ENCODE peak calls at places on chromosomes 11 and 22, in six cellular contexts. P is omental fat pad, K is neural crest cell, X is AG10803, V is colonic mucosa, R is astrocyte of the cerebellum. B is an unnamed sample.

GRCh38 chr11:115498354-115498753 is 5.9 kb downstream of the CADM1 start:
- DNase-seq in P (no peak), K (no peak), X (no peak), V (no peak), R (no peak), B (no peak)

GRCh38 chr11:111604392-111605009 is 2.3 kb downstream of the SIK2 start:
- DNase-seq in P (no peak), K (no peak), X (peak; percentile 39), V (no peak), R (peak; percentile 42), B (no peak)

GRCh38 chr22:31345331-31346254 is 553 bp downstream of the PATZ1 start:
- DNase-seq in P (peak; percentile 44), K (peak; percentile 80), X (peak; percentile 78), V (peak; percentile 84), R (peak; percentile 68), B (no peak)

GRCh38 chr11:105609341-105609781 is 512 bp upstream of the GRIA4 start:
- DNase-seq in P (no peak), K (peak; percentile 16), X (no peak), V (peak; percentile 21), R (peak; percentile 20), B (no peak)

GRCh38 chr22:28245579-28246224 is 326.6 kb upstream of the PITPNB start:
- DNase-seq in P (no peak), K (no peak), X (no peak), V (no peak), R (no peak), B (no peak)

GRCh38 chr11:61927501-61927900 is 10.1 kb upstream of the RAB3IL1 start:
- DNase-seq in P (no peak), K (no peak), X (no peak), V (no peak), R (no peak), B (no peak)

GRCh38 chr11:1368966-1369365 is 20.8 kb upstream of the BRSK2 start:
- DNase-seq in P (no peak), K (no peak), X (no peak), V (no peak), R (no peak), B (no peak)

GRCh38 chr22:24409707-24410106 is 17.7 kb upstream of the ADORA2A start:
- DNase-seq in P (no peak), K (no peak), X (no peak), V (no peak), R (no peak), B (no peak)

GRCh38 chr11:96070453-96070852 is 146.5 kb upstream of the MTMR2 start:
- DNase-seq in P (no peak), K (no peak), X (no peak), V (no peak), R (no peak), B (no peak)

GRCh38 chr11:47607380-47607779 is 13.2 kb upstream of the C1QTNF4 start:
- DNase-seq in P (no peak), K (no peak), X (peak; percentile 91), V (no peak), R (peak; percentile 61), B (no peak)

GRCh38 chr22:49364398-49364797 is 463.3 kb downstream of the BRD1 start:
- DNase-seq in P (no peak), K (no peak), X (no peak), V (peak; percentile 8), R (no peak), B (no peak)

GRCh38 chr11:78228467-78228866 is 39.7 kb downstream of the USP35 start:
- DNase-seq in P (no peak), K (no peak), X (peak; percentile 50), V (peak; percentile 44), R (no peak), B (peak; percentile 15)

GRCh38 chr11:17230867-17231851 is 23.4 kb upstream of the PIK3C2A start:
- DNase-seq in P (no peak), K (no peak), X (no peak), V (no peak), R (no peak), B (no peak)

GRCh38 chr11:75279273-75279672 is 38.7 kb downstream of the TPBGL start:
- DNase-seq in P (no peak), K (no peak), X (no peak), V (no peak), R (no peak), B (no peak)

GRCh38 chr11:102495161-102496042 is 35.1 kb downstream of the MMP7 start:
- DNase-seq in P (no peak), K (peak; percentile 49), X (peak; percentile 90), V (peak; percentile 63), R (peak; percentile 86), B (peak; percentile 69)

GRCh38 chr22:39297490-39298193 is 21.8 kb downstream of the RPL3 start:
- DNase-seq in P (no peak), K (no peak), X (no peak), V (no peak), R (peak; percentile 46), B (no peak)

GRCh38 chr11:12087075-12087775 is 23.2 kb upstream of the MICAL2 start:
- DNase-seq in P (no peak), K (no peak), X (peak; percentile 93), V (peak; percentile 52), R (no peak), B (no peak)

GRCh38 chr11:83335446-83336070 is 49.4 kb upstream of the CCDC90B start:
- DNase-seq in P (no peak), K (no peak), X (no peak), V (no peak), R (no peak), B (no peak)

GRCh38 chr22:23164091-23164490 is 16.2 kb upstream of the BCR start:
- DNase-seq in P (no peak), K (no peak), X (no peak), V (no peak), R (no peak), B (no peak)

GRCh38 chr11:35554491-35555237 is 29.2 kb upstream of the PAMR1 start:
- DNase-seq in P (no peak), K (no peak), X (peak; percentile 77), V (no peak), R (no peak), B (no peak)

GRCh38 chr11:65615950-65616574 is 486 bp downstream of the PCNX3 start:
- DNase-seq in P (no peak), K (no peak), X (no peak), V (peak; percentile 62), R (no peak), B (no peak)

GRCh38 chr22:20180245-20180630 is 29.4 kb upstream of the CCDC188 start:
- DNase-seq in P (no peak), K (no peak), X (no peak), V (no peak), R (no peak), B (no peak)
- TF ChIP-seq CTCF in P (no peak), K (peak; percentile 43), X (no peak), V (no peak), R (peak; percentile 40), B (peak; percentile 50)

GRCh38 chr11:22539851-22540376 is 85.7 kb downstream of the FANCF start:
- DNase-seq in P (no peak), K (no peak), X (peak; percentile 41), V (no peak), R (peak; percentile 18), B (no peak)

GRCh38 chr11:22536036-22536435 is 89.6 kb downstream of the FANCF start:
- DNase-seq in P (no peak), K (no peak), X (peak; percentile 30), V (no peak), R (no peak), B (no peak)
- TF ChIP-seq CTCF in P (no peak), K (no peak), X (no peak), V (no peak), R (no peak), B (no peak)

GRCh38 chr11:42631223-42631843 is 680.5 kb upstream of the API5 start:
- DNase-seq in P (no peak), K (peak; percentile 11), X (peak; percentile 4), V (no peak), R (no peak), B (peak; percentile 30)
- TF ChIP-seq CTCF in P (no peak), K (peak; percentile 57), X (no peak), V (no peak), R (peak; percentile 11), B (peak; percentile 45)

GRCh38 chr11:68956142-68956541 is 24.6 kb downstream of the MRGPRD start:
- DNase-seq in P (no peak), K (peak; percentile 23), X (no peak), V (no peak), R (no peak), B (no peak)
- TF ChIP-seq CTCF in P (no peak), K (peak; percentile 37), X (peak; percentile 14), V (no peak), R (no peak), B (peak; percentile 42)

DNA sequence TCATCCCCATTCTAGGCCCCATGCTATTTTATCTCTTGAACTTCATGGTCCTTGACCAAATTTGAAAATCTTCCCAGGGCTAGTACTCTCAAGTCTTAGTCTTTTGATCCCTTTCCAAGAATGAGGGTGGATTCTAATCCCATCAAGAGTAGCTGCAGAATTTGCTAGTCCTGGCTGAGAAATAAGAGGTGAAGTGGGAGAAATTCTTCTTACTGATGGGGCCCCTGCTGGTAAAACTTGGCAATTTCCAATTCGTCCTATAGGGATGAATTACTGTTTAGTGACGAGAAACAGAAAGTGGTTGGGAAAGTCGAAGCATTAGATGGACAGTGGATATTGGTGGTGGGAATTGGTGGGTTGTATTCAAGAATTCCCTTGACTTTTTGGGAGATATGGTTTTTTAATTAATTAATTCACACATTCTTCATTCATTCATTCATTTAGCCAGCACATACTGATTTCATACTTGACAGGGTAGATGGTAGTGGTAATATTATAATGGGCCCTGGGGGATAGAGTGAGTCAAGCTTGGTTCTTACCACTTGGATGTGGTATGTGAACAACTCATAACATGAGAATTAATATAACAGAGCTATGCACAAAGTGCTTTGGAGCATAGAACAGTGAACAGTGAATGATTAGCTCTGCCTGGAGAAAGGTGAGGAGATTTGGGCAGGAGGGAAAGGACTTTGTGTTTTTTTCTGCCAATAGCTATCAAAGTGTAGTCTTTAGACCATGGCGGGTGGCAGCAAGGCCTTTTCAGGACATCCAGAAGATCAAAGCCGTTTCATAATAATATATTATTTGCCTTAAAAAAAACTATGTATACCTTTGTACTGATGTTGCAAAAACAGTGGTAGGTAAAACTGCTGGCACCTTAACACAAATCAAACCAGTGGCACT is 103.8 kb downstream of the STIM1 start:
- DNase-seq in P (no peak), K (no peak), X (peak; percentile 85), V (no peak), R (no peak), B (peak; percentile 84)
- TF ChIP-seq CTCF in P (no peak), K (peak; percentile 44), X (peak; percentile 29), V (no peak), R (peak; percentile 45), B (peak; percentile 46)

B was measured in epithelial cell of proximal tubule.